ENCODE peak calls at places on chromosomes 11 and 22, in ten cellular contexts. One of them, this sample, is unnamed.

GRCh38 chr11:30853470-30853869 is 267.3 kb upstream of the MPPED2 start:
- DNase-seq in CD8-positive, alpha-beta T cell: no peak
- DNase-seq in Karpas-422: no peak
- DNase-seq in thyroid gland: no peak
- DNase-seq in mesendoderm: no peak
- DNase-seq in upper lobe of right lung: no peak
- DNase-seq in GM23338: no peak
- DNase-seq in neural progenitor cell: no peak
- DNase-seq in caudate nucleus: no peak
- DNase-seq in SJCRH30: no peak
- DNase-seq in this sample: no peak

GRCh38 chr11:73201249-73201648 is 16.8 kb upstream of the P2RY2 start:
- DNase-seq in CD8-positive, alpha-beta T cell: no peak
- DNase-seq in Karpas-422: no peak
- DNase-seq in thyroid gland: peak; percentile 92
- DNase-seq in mesendoderm: no peak
- DNase-seq in upper lobe of right lung: peak; percentile 84
- DNase-seq in GM23338: peak; percentile 27
- DNase-seq in neural progenitor cell: no peak
- DNase-seq in caudate nucleus: no peak
- DNase-seq in SJCRH30: no peak
- DNase-seq in this sample: no peak

GRCh38 chr22:31269892-31270574 is 22.3 kb downstream of the PIK3IP1 start:
- DNase-seq in CD8-positive, alpha-beta T cell: no peak
- DNase-seq in Karpas-422: no peak
- DNase-seq in thyroid gland: peak; percentile 30
- DNase-seq in mesendoderm: peak; percentile 98
- DNase-seq in upper lobe of right lung: no peak
- DNase-seq in GM23338: peak; percentile 79
- DNase-seq in neural progenitor cell: no peak
- DNase-seq in caudate nucleus: no peak
- DNase-seq in SJCRH30: no peak
- DNase-seq in this sample: no peak

GRCh38 chr11:73072935-73073481 is 69.1 kb downstream of the FCHSD2 start:
- DNase-seq in CD8-positive, alpha-beta T cell: no peak
- DNase-seq in Karpas-422: peak; percentile 60
- DNase-seq in thyroid gland: no peak
- DNase-seq in mesendoderm: no peak
- DNase-seq in upper lobe of right lung: no peak
- DNase-seq in GM23338: no peak
- DNase-seq in neural progenitor cell: no peak
- DNase-seq in caudate nucleus: no peak
- DNase-seq in SJCRH30: no peak
- DNase-seq in this sample: no peak

GRCh38 chr11:60756307-60757032 is at the start of gene MS4A15:
- DNase-seq in CD8-positive, alpha-beta T cell: no peak
- DNase-seq in Karpas-422: peak; percentile 82
- DNase-seq in thyroid gland: no peak
- DNase-seq in mesendoderm: peak; percentile 81
- DNase-seq in upper lobe of right lung: no peak
- DNase-seq in GM23338: peak; percentile 90
- DNase-seq in neural progenitor cell: peak; percentile 55
- DNase-seq in caudate nucleus: no peak
- DNase-seq in SJCRH30: peak; percentile 34
- DNase-seq in this sample: no peak

GRCh38 chr11:112961146-112961668 is at the start of gene NCAM1:
- DNase-seq in CD8-positive, alpha-beta T cell: no peak
- DNase-seq in Karpas-422: no peak
- DNase-seq in thyroid gland: peak; percentile 91
- DNase-seq in mesendoderm: peak; percentile 99
- DNase-seq in upper lobe of right lung: peak; percentile 66
- DNase-seq in GM23338: peak; percentile 98
- DNase-seq in neural progenitor cell: peak; percentile 97
- DNase-seq in caudate nucleus: peak; percentile 93
- DNase-seq in SJCRH30: peak; percentile 96
- DNase-seq in this sample: peak; percentile 89

GRCh38 chr22:42321908-42322561 is 51.6 kb upstream of the TCF20 start:
- DNase-seq in CD8-positive, alpha-beta T cell: no peak
- DNase-seq in Karpas-422: no peak
- DNase-seq in thyroid gland: no peak
- DNase-seq in mesendoderm: no peak
- DNase-seq in upper lobe of right lung: no peak
- DNase-seq in GM23338: no peak
- DNase-seq in neural progenitor cell: peak; percentile 76
- DNase-seq in caudate nucleus: no peak
- DNase-seq in SJCRH30: peak; percentile 72
- DNase-seq in this sample: no peak

GRCh38 chr11:121722431-121723256 is 269.9 kb upstream of the SORL1-AS1 start:
- DNase-seq in CD8-positive, alpha-beta T cell: no peak
- DNase-seq in Karpas-422: no peak
- DNase-seq in thyroid gland: peak; percentile 79
- DNase-seq in mesendoderm: peak; percentile 95
- DNase-seq in upper lobe of right lung: peak; percentile 70
- DNase-seq in GM23338: peak; percentile 90
- DNase-seq in neural progenitor cell: peak; percentile 82
- DNase-seq in caudate nucleus: peak; percentile 91
- DNase-seq in SJCRH30: peak; percentile 72
- DNase-seq in this sample: peak; percentile 96

GRCh38 chr11:111426615-111427014 is 47.5 kb upstream of the POU2AF1 start:
- DNase-seq in CD8-positive, alpha-beta T cell: no peak
- DNase-seq in Karpas-422: no peak
- DNase-seq in thyroid gland: no peak
- DNase-seq in mesendoderm: no peak
- DNase-seq in upper lobe of right lung: no peak
- DNase-seq in GM23338: no peak
- DNase-seq in neural progenitor cell: no peak
- DNase-seq in caudate nucleus: no peak
- DNase-seq in SJCRH30: no peak
- DNase-seq in this sample: no peak

GRCh38 chr11:110317516-110317932 is 21.1 kb upstream of the RDX start:
- DNase-seq in CD8-positive, alpha-beta T cell: no peak
- DNase-seq in Karpas-422: no peak
- DNase-seq in thyroid gland: no peak
- DNase-seq in mesendoderm: peak; percentile 59
- DNase-seq in upper lobe of right lung: no peak
- DNase-seq in GM23338: no peak
- DNase-seq in neural progenitor cell: no peak
- DNase-seq in caudate nucleus: no peak
- DNase-seq in SJCRH30: peak; percentile 56
- DNase-seq in this sample: no peak

GRCh38 chr11:20467458-20468185 is 80.1 kb downstream of the PRMT3 start:
- DNase-seq in CD8-positive, alpha-beta T cell: no peak
- DNase-seq in Karpas-422: no peak
- DNase-seq in thyroid gland: no peak
- DNase-seq in mesendoderm: no peak
- DNase-seq in upper lobe of right lung: no peak
- DNase-seq in GM23338: no peak
- DNase-seq in neural progenitor cell: no peak
- DNase-seq in caudate nucleus: no peak
- DNase-seq in SJCRH30: no peak
- DNase-seq in this sample: no peak

GRCh38 chr11:74024630-74025029 is 15.7 kb upstream of the UCP3 start:
- DNase-seq in CD8-positive, alpha-beta T cell: no peak
- DNase-seq in Karpas-422: no peak
- DNase-seq in thyroid gland: peak; percentile 64
- DNase-seq in mesendoderm: no peak
- DNase-seq in upper lobe of right lung: no peak
- DNase-seq in GM23338: no peak
- DNase-seq in neural progenitor cell: no peak
- DNase-seq in caudate nucleus: no peak
- DNase-seq in SJCRH30: no peak
- DNase-seq in this sample: no peak

GRCh38 chr22:48444320-48445112 is 1383.2 kb downstream of the BRD1 start:
- DNase-seq in CD8-positive, alpha-beta T cell: no peak
- DNase-seq in Karpas-422: peak; percentile 95
- DNase-seq in thyroid gland: no peak
- DNase-seq in mesendoderm: no peak
- DNase-seq in upper lobe of right lung: no peak
- DNase-seq in GM23338: no peak
- DNase-seq in neural progenitor cell: no peak
- DNase-seq in caudate nucleus: no peak
- DNase-seq in SJCRH30: no peak
- DNase-seq in this sample: no peak

DNA sequence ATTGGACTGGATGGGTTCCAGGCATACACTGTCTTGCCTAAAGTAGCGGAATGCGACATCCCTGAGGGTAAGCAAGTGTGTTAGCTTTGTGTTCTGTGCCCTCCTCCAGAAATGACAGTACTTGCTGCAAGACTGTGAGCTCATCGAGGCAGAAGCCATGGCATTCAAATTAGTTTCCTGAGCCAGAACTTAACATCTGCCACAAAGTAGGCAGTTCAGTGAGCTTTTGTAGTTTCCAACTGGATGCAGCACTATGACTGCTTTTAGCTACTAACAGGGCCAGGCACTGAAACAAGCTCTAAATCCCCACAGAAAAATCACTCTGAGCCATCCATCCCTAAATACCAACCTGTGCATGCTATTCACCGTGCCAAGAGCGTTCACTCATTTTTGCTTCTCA is 1.2 kb upstream of the FAR1 start:
- DNase-seq in CD8-positive, alpha-beta T cell: no peak
- DNase-seq in Karpas-422: peak; percentile 67
- DNase-seq in thyroid gland: no peak
- DNase-seq in mesendoderm: no peak
- DNase-seq in upper lobe of right lung: no peak
- DNase-seq in GM23338: no peak
- DNase-seq in neural progenitor cell: peak; percentile 12
- DNase-seq in caudate nucleus: no peak
- DNase-seq in SJCRH30: peak; percentile 46
- DNase-seq in this sample: no peak
- H3K27ac ChIP-seq in CD8-positive, alpha-beta T cell: no peak overlapping the region
- H3K27ac ChIP-seq in Karpas-422: no peak overlapping the region
- H3K27ac ChIP-seq in thyroid gland: no peak overlapping the region
- H3K27ac ChIP-seq in mesendoderm: no peak overlapping the region
- H3K27ac ChIP-seq in upper lobe of right lung: no peak overlapping the region
- H3K27ac ChIP-seq in GM23338: no peak overlapping the region
- H3K27ac ChIP-seq in neural progenitor cell: no peak overlapping the region
- H3K27ac ChIP-seq in caudate nucleus: no peak overlapping the region
- H3K27ac ChIP-seq in SJCRH30: peak overlapping the region; percentile 78
- H3K27ac ChIP-seq in this sample: no peak overlapping the region

DNA sequence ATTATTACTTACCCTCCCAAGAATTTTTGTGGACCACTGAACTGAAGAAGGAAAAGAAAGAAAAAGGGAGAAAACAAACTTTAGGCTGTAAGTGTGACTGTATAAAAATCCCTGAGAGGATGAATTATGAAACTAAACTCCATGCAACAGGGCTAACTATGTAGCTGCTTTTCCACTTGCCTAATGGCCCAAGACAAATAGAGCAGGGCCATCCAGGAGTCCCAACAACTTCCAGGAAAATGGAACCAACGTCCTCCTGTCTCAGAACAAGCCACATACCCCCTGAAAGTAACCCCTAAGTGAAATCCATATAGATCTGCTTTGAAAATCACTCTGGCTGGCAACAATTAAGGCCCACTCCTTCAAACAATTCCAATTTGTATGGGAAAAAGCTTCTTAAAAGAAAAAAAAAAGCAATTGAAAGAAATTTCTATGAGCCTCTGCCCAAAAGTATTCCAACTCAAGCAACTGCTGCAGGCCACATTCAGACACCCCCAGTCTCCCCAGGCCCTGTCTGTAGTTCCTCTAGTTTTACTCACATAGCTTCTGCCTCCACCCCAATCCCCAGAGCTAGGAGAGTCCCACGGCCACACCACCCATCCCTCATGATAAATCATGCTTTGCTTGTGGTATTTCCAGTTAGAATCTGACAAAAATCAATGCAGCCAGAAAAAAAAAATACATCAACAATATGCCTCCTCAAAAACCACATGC is 12.7 kb downstream of the RBFOX2 start:
- DNase-seq in CD8-positive, alpha-beta T cell: no peak
- DNase-seq in Karpas-422: peak; percentile 53
- DNase-seq in thyroid gland: no peak
- DNase-seq in mesendoderm: no peak
- DNase-seq in upper lobe of right lung: no peak
- DNase-seq in GM23338: no peak
- DNase-seq in neural progenitor cell: no peak
- DNase-seq in caudate nucleus: no peak
- DNase-seq in SJCRH30: no peak
- DNase-seq in this sample: no peak
- H3K27ac ChIP-seq in CD8-positive, alpha-beta T cell: no peak overlapping the region
- H3K27ac ChIP-seq in Karpas-422: peak overlapping the region; percentile 98
- H3K27ac ChIP-seq in thyroid gland: no peak overlapping the region
- H3K27ac ChIP-seq in mesendoderm: no peak overlapping the region
- H3K27ac ChIP-seq in upper lobe of right lung: no peak overlapping the region
- H3K27ac ChIP-seq in GM23338: no peak overlapping the region
- H3K27ac ChIP-seq in neural progenitor cell: no peak overlapping the region
- H3K27ac ChIP-seq in caudate nucleus: no peak overlapping the region
- H3K27ac ChIP-seq in SJCRH30: no peak overlapping the region
- H3K27ac ChIP-seq in this sample: no peak overlapping the region

GRCh38 chr11:35671396-35672127 is 9.0 kb downstream of the TRIM44 start:
- DNase-seq in CD8-positive, alpha-beta T cell: no peak
- DNase-seq in Karpas-422: no peak
- DNase-seq in thyroid gland: no peak
- DNase-seq in mesendoderm: no peak
- DNase-seq in upper lobe of right lung: no peak
- DNase-seq in GM23338: no peak
- DNase-seq in neural progenitor cell: no peak
- DNase-seq in caudate nucleus: no peak
- DNase-seq in SJCRH30: no peak
- DNase-seq in this sample: no peak
- H3K27ac ChIP-seq in CD8-positive, alpha-beta T cell: no peak overlapping the region
- H3K27ac ChIP-seq in Karpas-422: no peak overlapping the region
- H3K27ac ChIP-seq in thyroid gland: no peak overlapping the region
- H3K27ac ChIP-seq in mesendoderm: no peak overlapping the region
- H3K27ac ChIP-seq in upper lobe of right lung: no peak overlapping the region
- H3K27ac ChIP-seq in GM23338: no peak overlapping the region
- H3K27ac ChIP-seq in neural progenitor cell: no peak overlapping the region
- H3K27ac ChIP-seq in caudate nucleus: no peak overlapping the region
- H3K27ac ChIP-seq in SJCRH30: no peak overlapping the region
- H3K27ac ChIP-seq in this sample: no peak overlapping the region

GRCh38 chr11:118604566-118604965 is 2.8 kb upstream of the PHLDB1 start:
- DNase-seq in CD8-positive, alpha-beta T cell: no peak
- DNase-seq in Karpas-422: no peak
- DNase-seq in thyroid gland: no peak
- DNase-seq in mesendoderm: no peak
- DNase-seq in upper lobe of right lung: no peak
- DNase-seq in GM23338: no peak
- DNase-seq in neural progenitor cell: no peak
- DNase-seq in caudate nucleus: no peak
- DNase-seq in SJCRH30: no peak
- DNase-seq in this sample: no peak

GRCh38 chr11:118605116-118605867 is 2.1 kb upstream of the PHLDB1 start:
- DNase-seq in CD8-positive, alpha-beta T cell: no peak
- DNase-seq in Karpas-422: no peak
- DNase-seq in thyroid gland: no peak
- DNase-seq in mesendoderm: peak; percentile 19
- DNase-seq in upper lobe of right lung: no peak
- DNase-seq in GM23338: peak; percentile 67
- DNase-seq in neural progenitor cell: peak; percentile 47
- DNase-seq in caudate nucleus: peak; percentile 42
- DNase-seq in SJCRH30: peak; percentile 19
- DNase-seq in this sample: peak; percentile 38

GRCh38 chr11:118607401-118608267 is at the start of gene PHLDB1:
- DNase-seq in CD8-positive, alpha-beta T cell: no peak
- DNase-seq in Karpas-422: no peak
- DNase-seq in thyroid gland: peak; percentile 64
- DNase-seq in mesendoderm: peak; percentile 54
- DNase-seq in upper lobe of right lung: peak; percentile 81
- DNase-seq in GM23338: peak; percentile 57
- DNase-seq in neural progenitor cell: peak; percentile 65
- DNase-seq in caudate nucleus: peak; percentile 82
- DNase-seq in SJCRH30: peak; percentile 74
- DNase-seq in this sample: peak; percentile 86

GRCh38 chr11:118606844-118607228 is 579 bp upstream of the PHLDB1 start:
- DNase-seq in CD8-positive, alpha-beta T cell: no peak
- DNase-seq in Karpas-422: no peak
- DNase-seq in thyroid gland: no peak
- DNase-seq in mesendoderm: no peak
- DNase-seq in upper lobe of right lung: no peak
- DNase-seq in GM23338: no peak
- DNase-seq in neural progenitor cell: no peak
- DNase-seq in caudate nucleus: no peak
- DNase-seq in SJCRH30: no peak
- DNase-seq in this sample: no peak

GRCh38 chr11:118606157-118606843 is 1.1 kb upstream of the PHLDB1 start:
- DNase-seq in CD8-positive, alpha-beta T cell: no peak
- DNase-seq in Karpas-422: no peak
- DNase-seq in thyroid gland: no peak
- DNase-seq in mesendoderm: peak; percentile 15
- DNase-seq in upper lobe of right lung: no peak
- DNase-seq in GM23338: peak; percentile 46
- DNase-seq in neural progenitor cell: peak; percentile 52
- DNase-seq in caudate nucleus: no peak
- DNase-seq in SJCRH30: no peak
- DNase-seq in this sample: no peak
- H3K27ac ChIP-seq in CD8-positive, alpha-beta T cell: no peak overlapping the region
- H3K27ac ChIP-seq in Karpas-422: no peak overlapping the region
- H3K27ac ChIP-seq in thyroid gland: peak overlapping the region; percentile 63
- H3K27ac ChIP-seq in mesendoderm: no peak overlapping the region
- H3K27ac ChIP-seq in upper lobe of right lung: peak overlapping the region; percentile 37
- H3K27ac ChIP-seq in GM23338: no peak overlapping the region
- H3K27ac ChIP-seq in neural progenitor cell: no peak overlapping the region
- H3K27ac ChIP-seq in caudate nucleus: peak overlapping the region; percentile 89
- H3K27ac ChIP-seq in SJCRH30: no peak overlapping the region
- H3K27ac ChIP-seq in this sample: peak overlapping the region; percentile 96